ENCODE peak calls at places on chromosomes 13 and 19, in eight cellular contexts. One of them, this sample, is unnamed. For H3K4me1, the result is how much of the 10 kb centered on the place peaks cover.

GRCh38 chr13:100381595-100382224 is 206.9 kb downstream of the GGACT start:
- DNase-seq in endodermal cell: no peak
- DNase-seq in upper lobe of right lung: no peak
- DNase-seq in left ventricle myocardium inferior: no peak
- DNase-seq in body of pancreas: no peak
- DNase-seq in thoracic aorta: no peak
- DNase-seq in uterus: no peak
- DNase-seq in lower lobe of right lung: no peak
- DNase-seq in this sample: no peak

GRCh38 chr13:20174656-20175405 is 14.0 kb upstream of the GJA3 start:
- DNase-seq in left ventricle myocardium inferior: peak
- DNase-seq in lower lobe of right lung: peak
- DNase-seq in thoracic aorta: peak
- DNase-seq in endodermal cell: peak
- DNase-seq in body of pancreas: peak
- DNase-seq in upper lobe of right lung: peak
- DNase-seq in uterus: peak
- DNase-seq in this sample: peak

GRCh38 chr13:67481445-67481844 is 251.3 kb upstream of the PCDH9 start:
- DNase-seq in lower lobe of right lung: no peak
- DNase-seq in endodermal cell: no peak
- DNase-seq in upper lobe of right lung: no peak
- DNase-seq in thoracic aorta: no peak
- DNase-seq in left ventricle myocardium inferior: no peak
- DNase-seq in uterus: no peak
- DNase-seq in body of pancreas: no peak
- DNase-seq in this sample: no peak

GRCh38 chr19:34904846-34905527 is 21.7 kb upstream of the ZNF30 start:
- DNase-seq in body of pancreas: no peak
- DNase-seq in thoracic aorta: no peak
- DNase-seq in uterus: no peak
- DNase-seq in lower lobe of right lung: no peak
- DNase-seq in left ventricle myocardium inferior: no peak
- DNase-seq in upper lobe of right lung: no peak
- DNase-seq in endodermal cell: peak
- DNase-seq in this sample: no peak

GRCh38 chr19:7528522-7529245 is 6.3 kb downstream of the MCOLN1 start:
- DNase-seq in endodermal cell: peak
- DNase-seq in body of pancreas: no peak
- DNase-seq in left ventricle myocardium inferior: no peak
- DNase-seq in lower lobe of right lung: no peak
- DNase-seq in thoracic aorta: no peak
- DNase-seq in uterus: no peak
- DNase-seq in upper lobe of right lung: no peak
- DNase-seq in this sample: no peak

GRCh38 chr13:105979586-105979985 is 555.9 kb downstream of the EFNB2 start:
- DNase-seq in thoracic aorta: no peak
- DNase-seq in uterus: no peak
- DNase-seq in upper lobe of right lung: no peak
- DNase-seq in left ventricle myocardium inferior: no peak
- DNase-seq in lower lobe of right lung: no peak
- DNase-seq in body of pancreas: peak
- DNase-seq in endodermal cell: no peak
- DNase-seq in this sample: peak

GRCh38 chr13:36248700-36249099 is 34.3 kb upstream of the SOHLH2 start:
- DNase-seq in left ventricle myocardium inferior: no peak
- DNase-seq in lower lobe of right lung: no peak
- DNase-seq in endodermal cell: no peak
- DNase-seq in upper lobe of right lung: no peak
- DNase-seq in thoracic aorta: no peak
- DNase-seq in body of pancreas: no peak
- DNase-seq in uterus: no peak
- DNase-seq in this sample: no peak

GRCh38 chr19:46579286-46579944 is 21.7 kb upstream of the CALM3 start:
- DNase-seq in uterus: no peak
- DNase-seq in lower lobe of right lung: no peak
- DNase-seq in thoracic aorta: no peak
- DNase-seq in body of pancreas: no peak
- DNase-seq in endodermal cell: peak
- DNase-seq in left ventricle myocardium inferior: no peak
- DNase-seq in upper lobe of right lung: no peak
- DNase-seq in this sample: no peak

GRCh38 chr13:20441879-20442278 is 83.8 kb downstream of the CRYL1 start:
- DNase-seq in body of pancreas: no peak
- DNase-seq in uterus: no peak
- DNase-seq in upper lobe of right lung: no peak
- DNase-seq in endodermal cell: no peak
- DNase-seq in lower lobe of right lung: no peak
- DNase-seq in left ventricle myocardium inferior: no peak
- DNase-seq in thoracic aorta: no peak
- DNase-seq in this sample: no peak

GRCh38 chr19:7898967-7899366 is 4.7 kb upstream of the MAP2K7 start:
- DNase-seq in thoracic aorta: no peak
- DNase-seq in body of pancreas: no peak
- DNase-seq in upper lobe of right lung: no peak
- DNase-seq in lower lobe of right lung: no peak
- DNase-seq in endodermal cell: no peak
- DNase-seq in left ventricle myocardium inferior: no peak
- DNase-seq in uterus: no peak
- DNase-seq in this sample: no peak

GRCh38 chr13:77398825-77399620 is 72.1 kb upstream of the MYCBP2 start:
- DNase-seq in body of pancreas: no peak
- DNase-seq in endodermal cell: no peak
- DNase-seq in lower lobe of right lung: no peak
- DNase-seq in thoracic aorta: no peak
- DNase-seq in uterus: no peak
- DNase-seq in upper lobe of right lung: no peak
- DNase-seq in left ventricle myocardium inferior: no peak
- DNase-seq in this sample: no peak

GRCh38 chr19:41707871-41708371 is 505 bp upstream of the CEACAM5 start:
- DNase-seq in endodermal cell: peak
- DNase-seq in left ventricle myocardium inferior: no peak
- DNase-seq in uterus: no peak
- DNase-seq in thoracic aorta: no peak
- DNase-seq in upper lobe of right lung: no peak
- DNase-seq in lower lobe of right lung: no peak
- DNase-seq in body of pancreas: no peak
- DNase-seq in this sample: no peak

GRCh38 chr13:73119612-73120011 is 60.8 kb downstream of the KLF5 start:
- DNase-seq in uterus: no peak
- DNase-seq in lower lobe of right lung: no peak
- DNase-seq in left ventricle myocardium inferior: no peak
- DNase-seq in body of pancreas: no peak
- DNase-seq in endodermal cell: no peak
- DNase-seq in upper lobe of right lung: no peak
- DNase-seq in thoracic aorta: no peak
- DNase-seq in this sample: no peak

GRCh38 chr19:17385878-17386611 is 8.0 kb downstream of the CCDC194 start:
- DNase-seq in body of pancreas: peak
- DNase-seq in left ventricle myocardium inferior: peak
- DNase-seq in uterus: peak
- DNase-seq in thoracic aorta: no peak
- DNase-seq in lower lobe of right lung: peak
- DNase-seq in endodermal cell: peak
- DNase-seq in upper lobe of right lung: peak
- DNase-seq in this sample: peak

GRCh38 chr13:63448654-63449053 is 2033.0 kb upstream of the PCDH20 start:
- DNase-seq in left ventricle myocardium inferior: no peak
- DNase-seq in endodermal cell: no peak
- DNase-seq in lower lobe of right lung: no peak
- DNase-seq in body of pancreas: no peak
- DNase-seq in upper lobe of right lung: no peak
- DNase-seq in uterus: no peak
- DNase-seq in thoracic aorta: no peak
- DNase-seq in this sample: no peak

GRCh38 chr19:50896591-50897190 is 14.5 kb downstream of the KLK4 start:
- DNase-seq in thoracic aorta: no peak
- DNase-seq in upper lobe of right lung: no peak
- DNase-seq in body of pancreas: peak
- DNase-seq in uterus: no peak
- DNase-seq in lower lobe of right lung: no peak
- DNase-seq in left ventricle myocardium inferior: no peak
- DNase-seq in endodermal cell: no peak
- DNase-seq in this sample: no peak

GRCh38 chr19:4597975-4598671 is 38.6 kb upstream of the SEMA6B start:
- DNase-seq in left ventricle myocardium inferior: no peak
- DNase-seq in uterus: no peak
- DNase-seq in endodermal cell: peak
- DNase-seq in lower lobe of right lung: peak
- DNase-seq in thoracic aorta: no peak
- DNase-seq in upper lobe of right lung: no peak
- DNase-seq in body of pancreas: peak
- DNase-seq in this sample: no peak
- H3K4me3 ChIP-seq in left ventricle myocardium inferior: peak
- H3K4me3 ChIP-seq in uterus: no peak
- H3K4me3 ChIP-seq in endodermal cell: no peak
- H3K4me3 ChIP-seq in lower lobe of right lung: peak
- H3K4me3 ChIP-seq in thoracic aorta: peak
- H3K4me3 ChIP-seq in upper lobe of right lung: no peak
- H3K4me3 ChIP-seq in body of pancreas: no peak
- H3K4me3 ChIP-seq in this sample: no peak

GRCh38 chr19:14089662-14090508 is 666 bp downstream of the SAMD1 start:
- DNase-seq in endodermal cell: peak
- DNase-seq in upper lobe of right lung: peak
- DNase-seq in thoracic aorta: no peak
- DNase-seq in uterus: peak
- DNase-seq in body of pancreas: peak
- DNase-seq in left ventricle myocardium inferior: peak
- DNase-seq in lower lobe of right lung: peak
- DNase-seq in this sample: peak

GRCh38 chr19:14093117-14093784 is 2.7 kb upstream of the SAMD1 start:
- DNase-seq in uterus: no peak
- DNase-seq in body of pancreas: no peak
- DNase-seq in upper lobe of right lung: no peak
- DNase-seq in endodermal cell: no peak
- DNase-seq in left ventricle myocardium inferior: no peak
- DNase-seq in lower lobe of right lung: no peak
- DNase-seq in thoracic aorta: no peak
- DNase-seq in this sample: no peak

GRCh38 chr19:14090509-14091085 is at the start of gene SAMD1:
- DNase-seq in lower lobe of right lung: peak
- DNase-seq in thoracic aorta: peak
- DNase-seq in uterus: peak
- DNase-seq in body of pancreas: peak
- DNase-seq in left ventricle myocardium inferior: peak
- DNase-seq in upper lobe of right lung: peak
- DNase-seq in endodermal cell: peak
- DNase-seq in this sample: peak

GRCh38 chr19:14091086-14091884 is 734 bp upstream of the SAMD1 start:
- DNase-seq in uterus: peak
- DNase-seq in thoracic aorta: no peak
- DNase-seq in body of pancreas: peak
- DNase-seq in left ventricle myocardium inferior: no peak
- DNase-seq in endodermal cell: peak
- DNase-seq in lower lobe of right lung: peak
- DNase-seq in upper lobe of right lung: peak
- DNase-seq in this sample: peak

DNA sequence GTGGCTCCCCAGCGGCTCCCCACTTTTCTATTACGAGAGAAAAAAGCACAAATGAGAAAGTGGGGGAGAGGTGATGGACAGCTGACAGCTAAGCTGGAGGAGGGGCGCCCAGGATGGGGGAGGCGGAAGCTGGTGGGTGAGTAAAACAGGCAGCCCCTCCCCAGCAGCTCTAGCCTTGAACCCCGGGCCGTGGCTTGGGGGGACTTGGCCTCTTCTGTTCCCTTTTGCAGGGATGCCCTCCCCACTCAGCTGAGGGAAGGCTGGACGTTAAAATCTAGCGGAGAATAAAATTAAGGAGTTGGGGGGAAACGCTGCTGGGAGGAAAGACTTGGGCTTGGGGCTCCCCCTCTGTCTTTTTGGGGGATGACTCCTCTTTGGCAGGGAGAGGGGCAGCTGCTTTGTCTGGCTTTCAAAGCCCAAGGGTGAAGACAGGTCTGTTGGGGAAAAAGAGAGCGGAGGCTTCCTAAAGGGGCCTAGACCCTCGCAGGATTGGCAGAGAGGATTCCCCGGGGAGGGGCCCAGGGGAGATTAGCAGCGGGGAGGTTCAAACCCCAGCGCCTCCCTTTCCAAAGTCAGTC is 1.4 kb upstream of the SAMD1 start:
- DNase-seq in thoracic aorta: no peak
- DNase-seq in lower lobe of right lung: no peak
- DNase-seq in upper lobe of right lung: no peak
- DNase-seq in body of pancreas: no peak
- DNase-seq in endodermal cell: peak
- DNase-seq in uterus: no peak
- DNase-seq in left ventricle myocardium inferior: no peak
- DNase-seq in this sample: no peak
- TF ChIP-seq CTCF in thoracic aorta: no peak
- TF ChIP-seq CTCF in lower lobe of right lung: no peak
- TF ChIP-seq CTCF in upper lobe of right lung: no peak
- TF ChIP-seq CTCF in body of pancreas: no peak
- TF ChIP-seq CTCF in endodermal cell: no peak
- TF ChIP-seq CTCF in uterus: no peak
- TF ChIP-seq CTCF in left ventricle myocardium inferior: no peak
- TF ChIP-seq CTCF in this sample: no peak

GRCh38 chr19:1275976-1276619 is 768 bp downstream of the FAM174C start:
- DNase-seq in endodermal cell: no peak
- DNase-seq in lower lobe of right lung: no peak
- DNase-seq in thoracic aorta: no peak
- DNase-seq in upper lobe of right lung: no peak
- DNase-seq in body of pancreas: no peak
- DNase-seq in left ventricle myocardium inferior: no peak
- DNase-seq in uterus: no peak
- DNase-seq in this sample: no peak

GRCh38 chr19:1274081-1274851 is 1.1 kb upstream of the FAM174C start:
- DNase-seq in left ventricle myocardium inferior: no peak
- DNase-seq in upper lobe of right lung: no peak
- DNase-seq in uterus: peak
- DNase-seq in endodermal cell: peak
- DNase-seq in lower lobe of right lung: no peak
- DNase-seq in thoracic aorta: no peak
- DNase-seq in body of pancreas: peak
- DNase-seq in this sample: no peak

GRCh38 chr19:1274852-1275259 is 474 bp upstream of the FAM174C start:
- DNase-seq in thoracic aorta: no peak
- DNase-seq in left ventricle myocardium inferior: no peak
- DNase-seq in endodermal cell: peak
- DNase-seq in upper lobe of right lung: peak
- DNase-seq in body of pancreas: no peak
- DNase-seq in uterus: no peak
- DNase-seq in lower lobe of right lung: peak
- DNase-seq in this sample: no peak

GRCh38 chr19:1276620-1277007 is 1.3 kb downstream of the FAM174C start:
- DNase-seq in upper lobe of right lung: no peak
- DNase-seq in body of pancreas: no peak
- DNase-seq in endodermal cell: no peak
- DNase-seq in thoracic aorta: no peak
- DNase-seq in uterus: no peak
- DNase-seq in left ventricle myocardium inferior: no peak
- DNase-seq in lower lobe of right lung: no peak
- DNase-seq in this sample: peak

GRCh38 chr19:1275260-1275975 is at the start of gene FAM174C:
- DNase-seq in uterus: peak
- DNase-seq in left ventricle myocardium inferior: peak
- DNase-seq in lower lobe of right lung: peak
- DNase-seq in thoracic aorta: no peak
- DNase-seq in body of pancreas: peak
- DNase-seq in upper lobe of right lung: peak
- DNase-seq in endodermal cell: peak
- DNase-seq in this sample: peak
- H3K4me1 ChIP-seq in uterus: under half
- H3K4me1 ChIP-seq in left ventricle myocardium inferior: half or more
- H3K4me1 ChIP-seq in lower lobe of right lung: half or more
- H3K4me1 ChIP-seq in thoracic aorta: half or more
- H3K4me1 ChIP-seq in body of pancreas: half or more
- H3K4me1 ChIP-seq in upper lobe of right lung: half or more
- H3K4me1 ChIP-seq in endodermal cell: under half
- H3K4me1 ChIP-seq in this sample: half or more

GRCh38 chr13:40777166-40777956 is 6.4 kb upstream of the MRPS31 start:
- DNase-seq in thoracic aorta: no peak
- DNase-seq in body of pancreas: peak
- DNase-seq in uterus: no peak
- DNase-seq in upper lobe of right lung: no peak
- DNase-seq in endodermal cell: peak
- DNase-seq in left ventricle myocardium inferior: no peak
- DNase-seq in lower lobe of right lung: no peak
- DNase-seq in this sample: no peak
- H3K4me3 ChIP-seq in thoracic aorta: peak
- H3K4me3 ChIP-seq in body of pancreas: no peak
- H3K4me3 ChIP-seq in uterus: no peak
- H3K4me3 ChIP-seq in upper lobe of right lung: peak
- H3K4me3 ChIP-seq in endodermal cell: peak
- H3K4me3 ChIP-seq in left ventricle myocardium inferior: peak
- H3K4me3 ChIP-seq in lower lobe of right lung: peak
- H3K4me3 ChIP-seq in this sample: no peak